ENCODE peak calls at places on chromosome 15, in ten cellular contexts. P, A, Z, K, S, T, J, Q, H and I are unnamed samples.

GRCh38 chr15:23642413-23643044 is 5.1 kb downstream of the MAGEL2 start:
- DNase-seq in H (peak; percentile 64), K (peak; percentile 27), P (peak; percentile 3), Z (peak; percentile 50), A (no peak), Q (peak; percentile 70), T (no peak), J (peak; percentile 64), S (peak; percentile 49), I (peak; percentile 71)

GRCh38 chr15:59976480-59976879 is 27.6 kb upstream of the FOXB1 start:
- DNase-seq in J (no peak), P (no peak), A (no peak), Q (no peak), T (no peak), H (no peak), K (no peak), Z (no peak), S (no peak), I (no peak)

GRCh38 chr15:73650387-73651126 is 17.4 kb upstream of the NPTN start:
- DNase-seq in H (no peak), T (no peak), S (no peak), P (no peak), J (no peak), A (no peak), Q (no peak), Z (no peak), K (peak; percentile 88), I (no peak)

GRCh38 chr15:74630284-74631086 is 14.8 kb downstream of the CLK3 start:
- DNase-seq in K (no peak), H (no peak), S (no peak), Z (no peak), T (peak; percentile 67), Q (no peak), J (no peak), P (no peak), A (no peak), I (no peak)

GRCh38 chr15:74242296-74242929 is 6.3 kb downstream of the CCDC33 start:
- DNase-seq in Q (no peak), P (peak; percentile 74), S (no peak), J (no peak), K (no peak), A (no peak), T (no peak), Z (peak; percentile 71), H (no peak), I (peak; percentile 91)

GRCh38 chr15:78061963-78062427 is 15.5 kb downstream of the TBC1D2B start:
- DNase-seq in K (peak; percentile 15), S (no peak), Z (no peak), J (no peak), P (no peak), Q (no peak), H (no peak), A (no peak), T (no peak), I (peak; percentile 68)

GRCh38 chr15:81863157-81863556 is 182.7 kb downstream of the MEX3B start:
- DNase-seq in J (no peak), H (no peak), T (no peak), P (no peak), K (no peak), Z (no peak), Q (no peak), S (no peak), A (no peak), I (no peak)

GRCh38 chr15:98771444-98772059 is 123.2 kb downstream of the IGF1R start:
- DNase-seq in Z (no peak), S (no peak), P (no peak), K (no peak), Q (no peak), H (no peak), T (no peak), A (no peak), J (no peak), I (no peak)

GRCh38 chr15:23869391-23869790 is 182.3 kb upstream of the NDN start:
- DNase-seq in P (no peak), T (no peak), Q (no peak), H (peak; percentile 72), S (no peak), Z (no peak), A (no peak), J (peak; percentile 61), K (peak; percentile 4), I (peak; percentile 78)

GRCh38 chr15:62125763-62126162 is 39.3 kb downstream of the C2CD4B start:
- DNase-seq in Q (no peak), K (peak; percentile 60), H (no peak), S (no peak), P (peak; percentile 66), J (no peak), A (no peak), Z (no peak), T (no peak), I (no peak)

GRCh38 chr15:63596666-63597032 is 538 bp upstream of the FBXL22 start:
- DNase-seq in A (no peak), S (no peak), J (no peak), P (no peak), K (no peak), Q (no peak), T (no peak), H (no peak), Z (no peak), I (no peak)

GRCh38 chr15:96586901-96587300 is 256.4 kb downstream of the NR2F2 start:
- DNase-seq in T (no peak), H (no peak), Z (no peak), Q (no peak), P (no peak), S (no peak), A (no peak), J (no peak), K (no peak), I (no peak)

GRCh38 chr15:96585634-96586386 is 255.3 kb downstream of the NR2F2 start:
- DNase-seq in Q (no peak), J (no peak), P (no peak), S (no peak), T (no peak), H (no peak), A (no peak), Z (no peak), K (peak; percentile 7), I (no peak)

GRCh38 chr15:96582473-96582872 is 252.0 kb downstream of the NR2F2 start:
- DNase-seq in Q (no peak), A (no peak), Z (no peak), K (no peak), P (no peak), J (no peak), H (no peak), T (no peak), S (no peak), I (no peak)

GRCh38 chr15:96578393-96578792 is 247.9 kb downstream of the NR2F2 start:
- DNase-seq in Q (no peak), Z (no peak), J (no peak), H (no peak), A (no peak), T (no peak), P (no peak), S (no peak), K (no peak), I (no peak)

DNA sequence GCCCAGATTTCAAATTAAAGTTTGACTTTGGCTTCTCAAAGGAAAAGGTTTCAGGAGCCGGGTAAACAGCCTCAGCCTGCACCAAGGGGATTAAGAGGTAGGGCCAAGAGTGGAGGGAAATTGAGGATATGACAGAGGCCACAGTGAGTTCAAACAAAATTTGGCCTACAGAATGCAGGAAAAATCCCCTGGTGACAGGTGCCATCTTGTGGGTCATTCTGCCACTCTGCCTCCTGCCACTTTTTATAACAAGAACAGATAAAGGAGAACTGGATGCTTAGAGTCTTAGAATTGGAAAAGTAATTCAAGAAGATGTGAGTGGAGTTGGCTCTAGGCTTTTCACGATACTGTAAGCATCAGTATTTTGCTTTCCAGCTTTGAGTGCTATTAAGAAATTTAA is 253.2 kb downstream of the NR2F2 start:
- DNase-seq in P (peak; percentile 44), A (no peak), S (no peak), Q (no peak), K (peak; percentile 8), Z (no peak), T (no peak), J (no peak), H (no peak), I (no peak)
- TF ChIP-seq CTCF in P (peak; percentile 38), A (no peak), S (no peak), Q (no peak), K (peak; percentile 44), Z (no peak), T (no peak), J (no peak), H (no peak), I (peak; percentile 31)

GRCh38 chr15:90868261-90868689 is at the start of gene FURIN:
- DNase-seq in A (no peak), J (no peak), H (no peak), Q (no peak), K (peak; percentile 68), T (no peak), Z (peak; percentile 78), S (no peak), P (no peak), I (no peak)
- TF ChIP-seq CTCF in A (no peak), J (no peak), H (no peak), Q (no peak), K (no peak), T (no peak), Z (no peak), S (no peak), P (no peak), I (no peak)

GRCh38 chr15:37585966-37586656 is 348.3 kb upstream of the TMCO5A start:
- DNase-seq in Q (no peak), S (no peak), Z (no peak), H (no peak), A (no peak), J (no peak), P (no peak), T (no peak), K (peak; percentile 26), I (no peak)
- TF ChIP-seq CTCF in Q (no peak), S (no peak), Z (no peak), H (no peak), A (no peak), J (no peak), P (no peak), T (no peak), K (no peak), I (no peak)

DNA sequence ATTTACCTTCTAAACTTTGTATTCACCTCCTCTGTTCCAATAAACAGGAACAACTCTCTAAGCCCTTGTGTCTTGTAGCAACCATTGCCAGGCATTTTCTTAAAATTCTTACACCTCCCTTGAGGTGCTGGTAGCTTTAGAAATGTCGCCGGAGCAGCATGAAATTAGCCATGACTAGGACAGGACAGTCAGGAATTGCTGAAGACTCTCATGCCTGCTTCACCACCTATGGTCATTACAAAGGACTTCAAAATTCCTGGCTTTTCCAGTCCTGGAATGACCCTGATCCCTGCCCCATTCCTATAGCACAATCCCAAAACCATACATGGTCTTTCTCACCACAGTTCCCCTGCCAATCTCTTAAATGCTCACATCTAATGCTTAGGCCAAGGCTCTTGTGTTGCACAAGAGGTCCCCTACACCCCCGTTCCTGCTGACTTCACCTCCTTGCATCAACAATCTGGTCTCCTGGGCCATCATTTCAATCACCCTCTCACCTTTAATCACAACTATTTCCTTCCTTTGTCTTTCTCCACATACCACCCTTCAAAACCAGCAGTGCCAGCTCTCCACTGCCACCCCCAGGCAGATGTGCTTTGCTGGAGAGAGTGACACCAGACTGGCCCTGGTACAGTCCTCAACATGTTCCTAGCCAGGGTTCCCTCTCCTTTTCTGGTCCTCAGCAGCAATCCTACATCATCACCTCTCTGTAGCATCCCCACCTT is 113.2 kb upstream of the TJP1 start:
- DNase-seq in P (peak; percentile 18), T (no peak), K (peak; percentile 31), H (no peak), Z (no peak), S (no peak), J (no peak), Q (no peak), A (no peak), I (no peak)
- TF ChIP-seq CTCF in P (no peak), T (no peak), K (peak; percentile 26), H (no peak), Z (peak; percentile 41), S (no peak), J (no peak), Q (no peak), A (no peak), I (peak; percentile 28)